ENCODE peak calls at places on chromosomes 6 and 20, in six cellular contexts. A, C, G, T, Q and W are unnamed samples.
A peak's percentile ranks its signal among the peaks of the same experiment; 100 is the strongest.

GRCh38 chr6:4790158-4790899 is 14.1 kb downstream of the CDYL start:
- DNase-seq in A (no peak), C (no peak), G (no peak), T (no peak), Q (no peak), W (no peak)

GRCh38 chr6:75283907-75284284 is 696 bp downstream of the TMEM30A start:
- DNase-seq in A (no peak), C (no peak), G (no peak), T (no peak), Q (no peak), W (no peak)

GRCh38 chr20:20782221-20782620 is 69.8 kb upstream of the RALGAPA2 start:
- DNase-seq in A (no peak), C (no peak), G (no peak), T (no peak), Q (peak; percentile 68), W (no peak)

GRCh38 chr6:79313254-79313653 is 78.8 kb upstream of the HMGN3 start:
- DNase-seq in A (no peak), C (no peak), G (no peak), T (no peak), Q (no peak), W (no peak)

GRCh38 chr20:33992145-33992922 is 1.4 kb upstream of the RALY start:
- DNase-seq in A (no peak), C (no peak), G (peak; percentile 54), T (no peak), Q (no peak), W (no peak)

GRCh38 chr6:5466459-5466858 is 205.1 kb downstream of the FARS2 start:
- DNase-seq in A (no peak), C (no peak), G (peak; percentile 88), T (no peak), Q (no peak), W (no peak)

GRCh38 chr6:43669050-43669921 is 18.3 kb downstream of the MRPS18A start:
- DNase-seq in A (no peak), C (peak; percentile 31), G (peak; percentile 59), T (no peak), Q (peak; percentile 66), W (no peak)

GRCh38 chr6:139847322-139847797 is 472.9 kb upstream of the CITED2 start:
- DNase-seq in A (no peak), C (no peak), G (no peak), T (no peak), Q (no peak), W (no peak)

GRCh38 chr20:47464380-47465101 is 37.1 kb upstream of the NCOA3 start:
- DNase-seq in A (no peak), C (peak; percentile 94), G (peak; percentile 99), T (peak; percentile 36), Q (peak; percentile 18), W (peak; percentile 54)

DNA sequence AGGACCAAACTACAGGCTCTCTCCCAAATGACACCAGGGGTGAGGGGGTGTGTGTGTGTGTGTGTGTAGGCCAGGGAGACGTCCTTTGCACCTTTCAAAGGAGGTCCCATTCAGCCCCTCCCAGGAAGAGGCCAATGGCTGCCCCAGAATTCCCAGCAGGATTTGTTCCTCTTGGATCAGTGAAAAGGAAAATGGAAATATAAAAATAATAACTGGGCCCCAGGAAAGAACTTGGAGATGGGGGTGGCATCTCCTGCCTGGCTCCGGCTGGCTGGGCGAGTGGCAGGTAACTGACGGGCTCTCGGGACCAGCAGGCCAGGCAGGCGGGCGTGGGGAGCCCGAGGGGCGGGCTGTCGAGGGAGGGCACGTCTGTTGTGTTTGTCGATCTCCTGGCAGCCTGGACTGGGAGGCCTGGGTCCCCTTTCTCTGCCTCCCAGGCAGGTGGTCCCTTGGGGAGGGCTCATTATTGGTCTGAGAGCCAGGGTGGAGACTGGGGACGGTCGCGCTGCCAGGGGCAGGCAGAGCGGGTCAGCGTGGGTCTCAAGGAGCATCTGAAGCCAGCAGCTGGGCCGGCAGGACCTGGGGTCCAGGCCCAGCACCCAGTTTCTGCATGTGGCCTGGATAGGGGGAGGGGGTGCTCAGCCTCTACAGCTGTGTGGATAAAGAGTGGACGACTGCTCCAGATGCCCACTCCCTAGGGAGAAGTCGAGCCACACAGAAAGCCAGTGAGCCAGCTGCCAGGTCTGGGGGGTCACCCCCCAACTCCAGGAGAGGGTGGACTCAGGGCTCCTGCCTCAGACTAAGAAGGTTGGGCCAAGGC is 3.1 kb downstream of the NOL4L start:
- DNase-seq in A (no peak), C (no peak), G (no peak), T (no peak), Q (no peak), W (no peak)
- H3K4me3 ChIP-seq in A (no peak overlapping the region), C (no peak overlapping the region), G (no peak overlapping the region), T (no peak overlapping the region), Q (no peak overlapping the region), W (no peak overlapping the region)

GRCh38 chr6:159728552-159728951 is 1.2 kb downstream of the WTAP start:
- DNase-seq in A (no peak), C (no peak), G (no peak), T (no peak), Q (no peak), W (no peak)

GRCh38 chr6:159726918-159727716 is at the start of gene WTAP:
- DNase-seq in A (peak; percentile 98), C (peak; percentile 91), G (peak; percentile 92), T (peak; percentile 98), Q (peak; percentile 98), W (peak; percentile 97)

GRCh38 chr6:159727717-159728440 is 573 bp downstream of the WTAP start:
- DNase-seq in A (no peak), C (no peak), G (no peak), T (no peak), Q (no peak), W (peak; percentile 24)

GRCh38 chr6:159724778-159725177 is 2.5 kb upstream of the WTAP start:
- DNase-seq in A (no peak), C (no peak), G (no peak), T (no peak), Q (no peak), W (no peak)

DNA sequence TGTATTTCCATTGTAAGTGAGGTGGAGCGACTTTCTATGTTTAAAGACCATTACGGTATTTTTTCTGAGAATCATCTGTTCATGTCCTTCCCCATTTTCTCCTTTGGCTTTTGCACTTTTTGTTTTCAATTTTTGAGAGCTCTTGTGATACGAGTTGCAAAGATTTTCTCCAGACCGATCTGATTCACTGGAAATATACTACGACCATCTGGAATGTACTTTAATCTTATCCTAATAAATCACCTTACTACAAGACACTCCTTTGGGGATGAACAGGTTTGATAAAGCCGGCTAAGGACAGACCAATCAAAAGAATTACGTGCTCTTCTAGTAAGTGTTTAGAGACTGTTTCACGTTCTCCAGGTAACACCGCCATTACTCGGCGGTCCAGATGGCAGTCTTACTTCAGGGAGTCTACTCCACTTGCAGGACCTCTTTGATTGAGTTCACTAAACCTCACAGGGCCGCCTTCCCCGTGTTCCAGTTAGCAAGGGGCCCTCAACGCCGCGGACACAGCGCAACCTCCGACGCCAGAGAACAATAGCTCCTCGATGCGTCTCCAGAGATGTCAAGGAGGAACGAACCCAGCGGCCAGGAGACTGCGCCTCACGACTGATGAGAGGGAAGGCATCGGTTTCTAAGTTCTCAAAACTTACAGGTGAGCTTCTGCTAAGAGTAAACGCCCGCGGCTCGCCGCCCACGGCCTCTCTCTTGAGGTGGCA is 949 bp upstream of the WTAP start:
- DNase-seq in A (no peak), C (no peak), G (no peak), T (no peak), Q (no peak), W (no peak)
- TF ChIP-seq POLR2A in A (no peak), C (no peak), G (no peak), T (peak; percentile 77), Q (no peak), W (no peak)

GRCh38 chr6:358847-359246 is 32.7 kb upstream of the IRF4 start:
- DNase-seq in A (no peak), C (no peak), G (no peak), T (no peak), Q (no peak), W (no peak)

GRCh38 chr6:357261-357790 is 34.2 kb upstream of the IRF4 start:
- DNase-seq in A (no peak), C (no peak), G (no peak), T (peak; percentile 28), Q (no peak), W (no peak)

GRCh38 chr6:357791-358341 is 33.7 kb upstream of the IRF4 start:
- DNase-seq in A (no peak), C (no peak), G (no peak), T (no peak), Q (no peak), W (no peak)

GRCh38 chr6:359261-360035 is 32.1 kb upstream of the IRF4 start:
- DNase-seq in A (no peak), C (no peak), G (no peak), T (peak; percentile 20), Q (no peak), W (no peak)

DNA sequence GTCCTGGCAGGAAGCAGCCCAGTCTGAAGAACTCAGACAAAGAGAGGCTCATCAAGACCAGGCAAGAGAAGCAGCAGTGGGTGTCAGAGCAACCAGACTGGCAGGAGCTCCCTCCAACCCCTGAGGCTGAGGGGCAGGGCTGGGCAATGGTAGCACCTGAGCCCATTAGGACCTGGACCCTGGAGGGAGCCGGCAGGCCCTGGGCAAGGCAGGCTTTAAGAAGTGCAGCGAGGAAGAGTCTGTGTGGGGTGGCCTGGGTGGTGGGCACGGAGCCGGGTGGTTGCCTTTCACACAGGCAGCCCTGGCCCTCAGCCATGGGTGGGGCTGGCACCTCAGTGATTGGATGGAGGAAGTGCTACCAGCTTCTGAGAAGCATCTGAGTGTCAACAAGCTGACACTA is 33.1 kb upstream of the IRF4 start:
- DNase-seq in A (no peak), C (no peak), G (no peak), T (peak; percentile 25), Q (no peak), W (no peak)
- H3K9me3 ChIP-seq in A (peaks cover 2% of the 10 kb centered on the region), C (peaks cover 21% of the 10 kb centered on the region), G (peaks cover 16% of the 10 kb centered on the region), T (no peaks in the 10 kb centered on the region), Q (no peaks in the 10 kb centered on the region), W (no peaks in the 10 kb centered on the region)

GRCh38 chr6:106359989-106360409 is 518 bp upstream of the CRYBG1 start:
- DNase-seq in A (no peak), C (no peak), G (no peak), T (no peak), Q (no peak), W (no peak)
- H3K4me3 ChIP-seq in A (peak overlapping the region; percentile 61), C (no peak overlapping the region), G (no peak overlapping the region), T (peak overlapping the region; percentile 35), Q (peak overlapping the region; percentile 37), W (peak overlapping the region; percentile 82)

GRCh38 chr6:39848171-39848570 is 56.0 kb downstream of the DAAM2 start:
- DNase-seq in A (no peak), C (no peak), G (no peak), T (no peak), Q (no peak), W (no peak)
- TF ChIP-seq POLR2A in A (no peak), C (no peak), G (no peak), T (no peak), Q (no peak), W (no peak)

GRCh38 chr6:22891930-22892329 is 322.6 kb downstream of the HDGFL1 start:
- DNase-seq in A (no peak), C (no peak), G (no peak), T (no peak), Q (no peak), W (no peak)

GRCh38 chr6:22892452-22892851 is 323.1 kb downstream of the HDGFL1 start:
- DNase-seq in A (no peak), C (peak; percentile 49), G (peak; percentile 99), T (no peak), Q (no peak), W (no peak)

GRCh38 chr6:22884441-22884840 is 315.1 kb downstream of the HDGFL1 start:
- DNase-seq in A (no peak), C (no peak), G (no peak), T (no peak), Q (no peak), W (no peak)

GRCh38 chr6:22886881-22887581 is 317.7 kb downstream of the HDGFL1 start:
- DNase-seq in A (no peak), C (no peak), G (peak; percentile 54), T (no peak), Q (no peak), W (no peak)

GRCh38 chr6:22888147-22888831 is 318.9 kb downstream of the HDGFL1 start:
- DNase-seq in A (no peak), C (no peak), G (no peak), T (no peak), Q (no peak), W (no peak)
- H3K9me3 ChIP-seq in A (no peaks in the 10 kb centered on the region), C (no peaks in the 10 kb centered on the region), G (no peaks in the 10 kb centered on the region), T (no peaks in the 10 kb centered on the region), Q (no peaks in the 10 kb centered on the region), W (no peaks in the 10 kb centered on the region)